ENCODE peak calls at places on chromosomes 7 and 10, in five cellular contexts. B is ovary, J is stomach, Q is uterus, N is body of pancreas. S is an unnamed sample.

GRCh38 chr7:105285118-105285874 is 103.4 kb downstream of the SRPK2 start:
- DNase-seq in J (no peak), Q (no peak), N (no peak), B (no peak), S (no peak)

GRCh38 chr10:28842321-28842720 is 165.0 kb downstream of the BAMBI start:
- DNase-seq in N (no peak), Q (no peak), B (no peak), J (no peak), S (no peak)

GRCh38 chr7:30596043-30596641 is 1.5 kb downstream of the GARS1 start:
- DNase-seq in Q (no peak), J (no peak), N (peak; percentile 21), B (no peak), S (no peak)

GRCh38 chr7:151087247-151088018 is 1.2 kb downstream of the AGAP3 start:
- DNase-seq in N (peak; percentile 74), Q (peak; percentile 72), B (peak; percentile 61), J (peak; percentile 64), S (no peak)

GRCh38 chr7:13009517-13009916 is 322.1 kb downstream of the ARL4A start:
- DNase-seq in J (no peak), N (no peak), B (no peak), Q (no peak), S (no peak)

GRCh38 chr10:33484787-33485186 is 150.3 kb upstream of the NRP1 start:
- DNase-seq in Q (no peak), B (no peak), N (no peak), J (no peak), S (no peak)

GRCh38 chr7:158101821-158102450 is 485.7 kb downstream of the PTPRN2 start:
- DNase-seq in N (no peak), J (peak; percentile 22), B (no peak), Q (no peak), S (no peak)

GRCh38 chr7:17680026-17680425 is 260.3 kb downstream of the SNX13 start:
- DNase-seq in J (no peak), N (no peak), B (no peak), Q (no peak), S (no peak)

GRCh38 chr7:157543276-157543675 is 206.5 kb downstream of the DNAJB6 start:
- DNase-seq in N (no peak), J (no peak), B (no peak), Q (no peak), S (no peak)

GRCh38 chr10:25175527-25176420 is 973 bp downstream of the GPR158 start:
- DNase-seq in B (no peak), Q (no peak), J (no peak), N (peak; percentile 33), S (no peak)

GRCh38 chr10:131055437-131055836 is 256.1 kb downstream of the TCERG1L start:
- DNase-seq in Q (no peak), N (no peak), B (no peak), J (no peak), S (no peak)

GRCh38 chr7:24722386-24723177 is 34.7 kb downstream of the GSDME start:
- DNase-seq in Q (no peak), N (no peak), J (no peak), B (no peak), S (peak; percentile 46)

GRCh38 chr10:6114758-6115410 is 26.1 kb downstream of the RBM17 start:
- DNase-seq in Q (no peak), J (no peak), B (no peak), N (peak; percentile 29), S (no peak)
- TF ChIP-seq CTCF in Q (no peak), J (no peak), B (no peak), N (no peak), S (no peak)

GRCh38 chr7:23214938-23215337 is 31.6 kb upstream of the GPNMB start:
- DNase-seq in N (no peak), J (no peak), Q (no peak), B (no peak), S (peak; percentile 8)

GRCh38 chr7:23212395-23212794 is 30.5 kb downstream of the NUP42 start:
- DNase-seq in B (no peak), N (no peak), Q (no peak), J (no peak), S (no peak)

GRCh38 chr7:23211542-23211941 is 29.7 kb downstream of the NUP42 start:
- DNase-seq in Q (no peak), B (no peak), J (no peak), N (no peak), S (no peak)

GRCh38 chr7:23214423-23214822 is 32.2 kb upstream of the GPNMB start:
- DNase-seq in B (no peak), Q (no peak), N (no peak), J (no peak), S (no peak)

GRCh38 chr7:23213755-23214154 is 31.9 kb downstream of the NUP42 start:
- DNase-seq in Q (no peak), B (no peak), N (no peak), J (no peak), S (no peak)
- H3K27ac ChIP-seq in Q (no peak overlapping the region), B (no peak overlapping the region), N (no peak overlapping the region), J (no peak overlapping the region), S (no peak overlapping the region)

GRCh38 chr10:43824934-43825333 is 176.3 kb upstream of the ZNF32 start:
- DNase-seq in J (no peak), B (peak; percentile 78), Q (peak; percentile 74), N (peak; percentile 34), S (no peak)

GRCh38 chr10:43825421-43825820 is 176.7 kb upstream of the ZNF32 start:
- DNase-seq in N (no peak), Q (no peak), B (no peak), J (no peak), S (no peak)

GRCh38 chr10:43825984-43826383 is 177.3 kb upstream of the ZNF32 start:
- DNase-seq in Q (no peak), J (no peak), N (no peak), B (no peak), S (no peak)

GRCh38 chr10:43823237-43823605 is 174.5 kb upstream of the ZNF32 start:
- DNase-seq in J (no peak), N (no peak), B (no peak), Q (no peak), S (no peak)

DNA sequence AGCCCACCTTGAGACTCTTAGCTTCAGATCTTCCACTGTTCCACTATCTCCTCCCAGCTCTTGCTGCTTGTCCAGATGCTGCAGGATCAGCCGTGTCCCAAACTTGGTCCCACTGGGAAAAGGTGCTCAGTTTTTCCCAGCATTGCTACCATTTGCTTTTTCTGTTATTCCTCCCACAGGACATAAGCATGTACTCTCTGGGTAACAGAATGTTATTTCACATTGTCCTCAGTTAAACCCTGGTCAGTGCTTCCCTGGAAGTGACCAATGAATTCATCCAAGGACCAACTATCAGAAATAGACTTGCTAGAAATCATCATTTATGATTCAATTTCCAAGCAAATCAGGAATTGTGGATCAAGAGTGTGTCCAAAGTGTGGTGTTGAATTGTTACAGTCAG is 179.2 kb upstream of the ZNF32 start:
- DNase-seq in B (no peak), J (no peak), Q (no peak), N (no peak), S (no peak)
- H3K4me3 ChIP-seq in B (no peak overlapping the region), J (no peak overlapping the region), Q (no peak overlapping the region), N (no peak overlapping the region), S (no peak overlapping the region)

DNA sequence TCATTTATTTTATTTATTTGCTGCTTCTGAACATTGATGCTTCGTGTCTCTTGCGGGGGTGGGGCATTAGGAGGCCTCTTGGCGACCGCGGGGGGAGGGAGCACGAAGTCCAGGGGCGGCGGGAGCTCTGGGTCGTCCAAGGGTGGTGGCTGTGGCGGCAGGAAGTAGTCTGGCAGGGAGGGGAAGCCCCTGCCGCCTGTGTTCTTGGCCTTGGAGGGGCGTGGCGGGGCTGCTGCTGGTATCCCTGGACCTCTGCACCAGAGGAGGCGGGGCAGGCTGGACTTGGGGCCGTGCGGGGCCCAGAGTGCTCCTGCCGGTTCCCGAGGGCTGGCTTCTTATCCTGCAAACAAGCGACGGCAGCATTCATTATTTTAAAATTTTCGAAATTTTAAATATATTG is 70.5 kb upstream of the ABI1 start:
- DNase-seq in Q (no peak), J (peak; percentile 57), N (no peak), B (no peak), S (no peak)
- TF ChIP-seq CTCF in Q (no peak), J (no peak), N (no peak), B (no peak), S (no peak)

DNA sequence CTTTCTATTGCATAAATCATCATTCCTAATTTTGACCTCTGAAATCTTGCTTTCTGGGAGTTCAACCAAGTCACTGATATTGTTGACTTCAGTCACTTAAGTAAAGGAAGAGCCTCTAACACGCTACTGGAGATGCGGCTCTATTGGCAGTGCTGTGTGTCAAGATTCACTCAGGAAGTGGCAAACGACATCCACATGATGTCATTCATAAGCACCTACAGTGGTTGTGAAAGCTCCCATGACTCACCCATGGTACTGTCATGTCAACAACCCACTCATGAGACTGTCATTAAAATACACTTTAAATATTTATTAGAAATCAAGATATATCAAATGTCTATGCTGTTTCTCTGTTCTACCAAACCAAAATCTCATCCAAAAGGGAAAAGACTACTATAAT is 52.5 kb upstream of the LHFPL3 start:
- DNase-seq in Q (no peak), N (no peak), J (no peak), B (no peak), S (no peak)
- H3K27ac ChIP-seq in Q (no peak overlapping the region), N (no peak overlapping the region), J (no peak overlapping the region), B (no peak overlapping the region), S (no peak overlapping the region)

GRCh38 chr7:140604076-140604475 is 36.5 kb downstream of the DENND2A start:
- DNase-seq in J (no peak), Q (no peak), B (no peak), N (no peak), S (no peak)

GRCh38 chr7:140597425-140597949 is 43.1 kb downstream of the DENND2A start:
- DNase-seq in B (peak; percentile 33), Q (peak; percentile 37), J (no peak), N (no peak), S (no peak)

GRCh38 chr7:140596751-140597424 is 43.7 kb downstream of the DENND2A start:
- DNase-seq in Q (peak; percentile 28), J (no peak), B (peak; percentile 38), N (no peak), S (no peak)

GRCh38 chr7:140601566-140602174 is 38.9 kb downstream of the DENND2A start:
- DNase-seq in B (no peak), J (no peak), N (no peak), Q (peak; percentile 32), S (no peak)

DNA sequence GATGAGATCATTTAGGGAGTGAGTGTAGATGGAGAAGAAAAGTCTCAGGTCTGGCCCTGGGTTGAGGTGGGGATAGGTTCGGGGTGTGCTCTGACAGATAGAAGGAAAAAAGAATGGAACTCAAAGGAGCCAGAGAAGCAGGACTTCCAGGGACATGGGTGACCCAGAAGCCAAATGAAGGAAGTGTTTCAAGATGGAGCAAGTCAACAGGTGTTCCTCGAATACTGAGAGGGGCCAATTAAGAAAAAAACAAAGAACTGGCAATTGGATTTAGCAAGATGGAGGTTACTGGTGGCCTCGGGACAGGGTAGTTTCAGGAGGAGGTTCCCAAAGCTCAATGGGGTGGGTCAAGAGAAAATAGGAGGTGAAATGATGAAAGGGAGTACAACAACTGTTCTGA is 40.3 kb downstream of the DENND2A start:
- DNase-seq in J (no peak), B (no peak), N (no peak), Q (no peak), S (no peak)
- H3K4me3 ChIP-seq in J (no peak overlapping the region), B (no peak overlapping the region), N (no peak overlapping the region), Q (no peak overlapping the region), S (no peak overlapping the region)

GRCh38 chr10:117271427-117271826 is 30.5 kb downstream of the SLC18A2 start:
- DNase-seq in Q (no peak), N (no peak), J (no peak), B (no peak), S (no peak)
- TF ChIP-seq CTCF in Q (no peak), N (no peak), J (no peak), B (no peak), S (no peak)